ENCODE peak calls at places on chromosome 20, in four cellular contexts. E is MCF 10A, F is prostate gland, U is activated B cell treated with CpG ODN at 0.5 μM for 24 hours. Q is an unnamed sample.

GRCh38 chr20:52624270-52624669 is 347.9 kb upstream of the TSHZ2 start:
- DNase-seq in E (no peak), F (no peak), U (no peak), Q (no peak)

GRCh38 chr20:37108676-37109075 is 12.9 kb upstream of the RBL1 start:
- DNase-seq in E (peak), F (no peak), U (no peak), Q (no peak)

GRCh38 chr20:20492521-20493334 is 124.8 kb downstream of the INSM1 start:
- DNase-seq in E (no peak), F (no peak), U (no peak), Q (no peak)

GRCh38 chr20:3340443-3340842 is 67.0 kb downstream of the DNAAF9 start:
- DNase-seq in E (no peak), F (no peak), U (no peak), Q (peak)

GRCh38 chr20:62571667-62572344 is 70.5 kb upstream of the SLCO4A1 start:
- DNase-seq in E (no peak), F (no peak), U (no peak), Q (no peak)

GRCh38 chr20:59752704-59753460 is 148.5 kb downstream of the PHACTR3 start:
- DNase-seq in E (no peak), F (no peak), U (no peak), Q (no peak)

GRCh38 chr20:53376021-53376420 is 217.6 kb downstream of the ZNF217 start:
- DNase-seq in E (no peak), F (no peak), U (no peak), Q (no peak)

GRCh38 chr20:47677314-47678129 is 107.8 kb downstream of the SULF2 start:
- DNase-seq in E (peak), F (peak), U (peak), Q (peak)

GRCh38 chr20:16040742-16041141 is 532.5 kb downstream of the KIF16B start:
- DNase-seq in E (no peak), F (no peak), U (no peak), Q (no peak)

GRCh38 chr20:50385733-50386640 is 124.2 kb upstream of the PTPN1 start:
- DNase-seq in E (no peak), F (no peak), U (no peak), Q (no peak)

GRCh38 chr20:58721951-58722371 is 29.4 kb downstream of the NPEPL1 start:
- DNase-seq in E (no peak), F (no peak), U (no peak), Q (no peak)

GRCh38 chr20:57443349-57443748 is 52.2 kb downstream of the RBM38 start:
- DNase-seq in E (no peak), F (no peak), U (no peak), Q (no peak)

GRCh38 chr20:63101781-63102719 is 95.3 kb upstream of the BHLHE23 start:
- DNase-seq in E (no peak), F (no peak), U (peak), Q (peak)

GRCh38 chr20:16732506-16733152 is 2.8 kb downstream of the SNRPB2 start:
- DNase-seq in E (no peak), F (no peak), U (no peak), Q (no peak)

GRCh38 chr20:3563113-3563512 is 92.3 kb downstream of the ATRN start:
- DNase-seq in E (no peak), F (no peak), U (no peak), Q (no peak)

GRCh38 chr20:6006603-6006949 is 47.3 kb downstream of the LRRN4 start:
- DNase-seq in E (peak), F (peak), U (no peak), Q (no peak)

GRCh38 chr20:24995741-24996448 is 3.3 kb upstream of the APMAP start:
- DNase-seq in E (peak), F (no peak), U (no peak), Q (no peak)

GRCh38 chr20:38294334-38294592 is 9.7 kb upstream of the BPI start:
- DNase-seq in E (no peak), F (no peak), U (no peak), Q (no peak)

GRCh38 chr20:54633374-54633773 is 158.0 kb downstream of the DOK5 start:
- DNase-seq in E (no peak), F (no peak), U (no peak), Q (no peak)

GRCh38 chr20:58349586-58349985 is 39.4 kb upstream of the VAPB start:
- DNase-seq in E (peak), F (no peak), U (no peak), Q (no peak)

GRCh38 chr20:34985439-34986310 is 30.0 kb downstream of the MYH7B start:
- DNase-seq in E (no peak), F (no peak), U (no peak), Q (no peak)

GRCh38 chr20:32021091-32021490 is 10.9 kb downstream of the CCM2L start:
- DNase-seq in E (no peak), F (no peak), U (no peak), Q (no peak)

GRCh38 chr20:32018269-32019155 is 8.3 kb downstream of the CCM2L start:
- DNase-seq in E (peak), F (peak), U (peak), Q (peak)

GRCh38 chr20:32019156-32019510 is 8.9 kb downstream of the CCM2L start:
- DNase-seq in E (no peak), F (no peak), U (no peak), Q (no peak)

GRCh38 chr20:32019563-32020463 is 9.6 kb downstream of the CCM2L start:
- DNase-seq in E (no peak), F (no peak), U (no peak), Q (no peak)

GRCh38 chr20:32017711-32018251 is 7.5 kb downstream of the CCM2L start:
- DNase-seq in E (peak), F (peak), U (peak), Q (peak)
- TF ChIP-seq CTCF in E (no peak), F (peak), U (no peak), Q (no peak)

GRCh38 chr20:61559706-61560315 is 307.8 kb downstream of the CDH4 start:
- DNase-seq in E (no peak), F (no peak), U (no peak), Q (no peak)

GRCh38 chr20:61558726-61559125 is 306.7 kb downstream of the CDH4 start:
- DNase-seq in E (no peak), F (no peak), U (no peak), Q (no peak)

GRCh38 chr20:61561111-61561830 is 309.2 kb downstream of the CDH4 start:
- DNase-seq in E (no peak), F (no peak), U (no peak), Q (no peak)

GRCh38 chr20:61562897-61563504 is 310.9 kb downstream of the CDH4 start:
- DNase-seq in E (no peak), F (no peak), U (no peak), Q (peak)

GRCh38 chr20:61560361-61560853 is 308.3 kb downstream of the CDH4 start:
- DNase-seq in E (peak), F (no peak), U (no peak), Q (peak)
- TF ChIP-seq CTCF in E (peak), F (no peak), U (no peak), Q (no peak)

GRCh38 chr20:1397710-1398109 is 4.9 kb upstream of the FKBP1A start:
- DNase-seq in E (peak), F (no peak), U (no peak), Q (no peak)
- TF ChIP-seq CTCF in E (no peak), F (no peak), U (no peak), Q (peak)

GRCh38 chr20:33600414-33600813 is 61.7 kb upstream of the C20orf144 start:
- DNase-seq in E (no peak), F (no peak), U (no peak), Q (no peak)
- TF ChIP-seq CTCF in E (no peak), F (no peak), U (no peak), Q (no peak)

DNA sequence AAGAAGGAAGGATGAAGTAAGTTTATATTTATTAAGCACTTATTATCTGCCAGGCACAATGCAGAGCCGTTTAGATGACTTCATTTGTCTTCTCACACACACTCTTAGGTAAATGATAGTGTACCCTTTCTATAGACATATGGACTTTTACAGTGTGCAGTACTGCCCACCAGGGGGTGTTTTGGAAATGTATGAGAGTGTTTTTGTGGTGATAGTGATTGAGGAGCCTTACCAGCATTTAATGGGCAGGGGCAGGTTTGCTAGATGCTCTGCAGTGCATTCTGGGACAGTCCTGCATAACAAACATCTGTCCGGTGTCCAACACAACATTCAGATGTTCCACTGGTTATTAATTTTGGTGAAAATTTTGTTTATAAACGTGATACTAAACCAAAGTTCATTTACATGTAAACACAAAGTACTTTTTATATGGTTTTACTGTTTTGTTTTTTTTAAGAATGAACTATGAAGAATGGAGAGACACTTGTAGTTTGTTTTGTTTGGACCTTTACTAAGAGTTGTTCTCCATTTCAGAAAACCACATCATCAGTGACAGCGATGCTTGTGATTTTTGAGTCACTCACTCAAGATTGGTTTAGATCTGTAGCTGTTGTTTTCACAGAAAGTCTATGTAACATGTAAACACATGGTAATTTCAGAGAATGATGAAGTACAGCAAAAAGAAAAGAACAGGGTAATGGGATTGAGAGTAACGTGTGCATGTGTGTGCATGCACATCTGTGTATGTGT is 19.9 kb downstream of the KCNS1 start:
- DNase-seq in E (peak), F (no peak), U (no peak), Q (no peak)
- TF ChIP-seq CTCF in E (peak), F (no peak), U (no peak), Q (no peak)

GRCh38 chr20:14336667-14337066 is 745 bp downstream of the FLRT3 start:
- DNase-seq in E (peak), F (no peak), U (no peak), Q (peak)
- TF ChIP-seq CTCF in E (peak), F (no peak), U (no peak), Q (no peak)